ENCODE peak calls at places on chromosomes 6 and 20, in nine cellular contexts. G is AG09309; E is NCI-H2029; K is pons; I is T-cell; P is Daoy; U is fibroblast of mammary gland; O is stimulated activated naive CD8-positive, alpha-beta T cell treated with anti-CD3 and anti-CD28 coated beads, Interleukin-15, amount 100 ng/mL, for 72 hours; A is astrocyte of the spinal cord. N is an unnamed sample.

GRCh38 chr20:2575682-2576081 is 39.3 kb downstream of the TMC2 start:
- DNase-seq in P (no peak), I (no peak), E (no peak), A (no peak), G (no peak), O (no peak), K (no peak), U (no peak), N (no peak)

GRCh38 chr6:22325481-22325880 is 28.6 kb upstream of the PRL start:
- DNase-seq in K (no peak), O (no peak), I (no peak), P (no peak), A (no peak), G (no peak), E (no peak), U (no peak), N (no peak)

GRCh38 chr20:4040283-4041179 is 25.2 kb upstream of the RNF24 start:
- DNase-seq in G (no peak), E (no peak), U (peak), I (no peak), O (no peak), A (peak), K (no peak), P (no peak), N (no peak)

GRCh38 chr6:144297498-144298166 is 12.5 kb downstream of the UTRN start:
- DNase-seq in O (no peak), E (no peak), A (no peak), P (no peak), G (no peak), I (no peak), U (peak), K (no peak), N (no peak)

GRCh38 chr6:6622557-6622956 is 34.0 kb downstream of the LY86 start:
- DNase-seq in P (no peak), O (no peak), U (peak), K (no peak), E (no peak), I (no peak), G (no peak), A (no peak), N (no peak)

GRCh38 chr6:114108119-114109002 is 137.4 kb upstream of the HDAC2 start:
- DNase-seq in K (peak), I (no peak), E (peak), U (peak), G (peak), P (peak), O (no peak), A (peak), N (no peak)

GRCh38 chr6:89711801-89712200 is 73.3 kb upstream of the LYRM2 start:
- DNase-seq in O (no peak), I (no peak), E (no peak), U (no peak), A (peak), P (no peak), K (no peak), G (no peak), N (no peak)

GRCh38 chr20:51382111-51382985 is 160.2 kb downstream of the NFATC2 start:
- DNase-seq in P (no peak), K (no peak), I (no peak), E (no peak), A (no peak), O (no peak), U (no peak), G (no peak), N (no peak)

GRCh38 chr6:105620878-105621277 is 218.0 kb upstream of the PREP start:
- DNase-seq in I (no peak), K (no peak), P (no peak), A (peak), O (no peak), G (no peak), E (no peak), U (peak), N (no peak)

GRCh38 chr20:5829241-5829809 is 79.1 kb downstream of the SHLD1 start:
- DNase-seq in K (no peak), I (no peak), U (no peak), P (no peak), O (no peak), G (no peak), A (no peak), E (no peak), N (no peak)

GRCh38 chr6:121794630-121795029 is 359.2 kb downstream of the GJA1 start:
- DNase-seq in A (peak), U (peak), G (peak), O (no peak), I (no peak), E (no peak), K (no peak), P (peak), N (no peak)

GRCh38 chr20:8464368-8464767 is 332.3 kb downstream of the PLCB1 start:
- DNase-seq in O (no peak), G (no peak), K (no peak), P (peak), A (peak), E (no peak), U (peak), I (no peak), N (no peak)

GRCh38 chr6:75855047-75855446 is 106.0 kb downstream of the MYO6 start:
- DNase-seq in E (peak), K (peak), A (peak), G (peak), P (peak), I (peak), O (no peak), U (peak), N (no peak)

GRCh38 chr6:1075880-1076279 is 236.0 kb upstream of the FOXQ1 start:
- DNase-seq in I (no peak), K (no peak), O (no peak), U (no peak), P (no peak), A (no peak), G (no peak), E (no peak), N (no peak)

GRCh38 chr6:101422811-101423210 is 29.3 kb downstream of the GRIK2 start:
- DNase-seq in G (no peak), A (no peak), I (no peak), U (no peak), E (no peak), O (no peak), P (no peak), K (no peak), N (no peak)

GRCh38 chr6:127914240-127914639 is 13.4 kb upstream of the THEMIS start:
- DNase-seq in G (no peak), P (no peak), E (no peak), A (no peak), K (no peak), I (no peak), O (no peak), U (no peak), N (no peak)

GRCh38 chr6:52839124-52840055 is 1.2 kb downstream of the GSTA5 start:
- DNase-seq in I (peak), P (peak), G (no peak), E (peak), U (peak), A (peak), K (peak), O (peak), N (peak)

GRCh38 chr20:43022568-43022967 is 167.1 kb downstream of the PTPRT start:
- DNase-seq in K (no peak), G (no peak), P (no peak), I (no peak), U (no peak), O (no peak), E (no peak), A (no peak), N (no peak)

GRCh38 chr20:22385602-22386299 is 198.6 kb downstream of the FOXA2 start:
- DNase-seq in P (no peak), A (no peak), I (no peak), G (no peak), O (no peak), E (no peak), U (no peak), K (peak), N (no peak)

GRCh38 chr6:148448371-148449010 is 105.9 kb downstream of the SASH1 start:
- DNase-seq in U (no peak), K (no peak), I (no peak), G (no peak), P (no peak), E (no peak), A (no peak), O (peak), N (no peak)

GRCh38 chr6:132768051-132768517 is 10.4 kb upstream of the VNN2 start:
- DNase-seq in A (no peak), U (peak), K (peak), E (no peak), I (no peak), G (no peak), P (peak), O (peak), N (no peak)

GRCh38 chr6:133553652-133554051 is 312.5 kb downstream of the EYA4 start:
- DNase-seq in A (peak), O (peak), E (no peak), U (peak), G (peak), I (no peak), K (peak), P (peak), N (no peak)

GRCh38 chr6:69343856-69344255 is 453.0 kb downstream of the LMBRD1 start:
- DNase-seq in G (no peak), U (no peak), P (no peak), I (no peak), K (peak), E (no peak), O (no peak), A (peak), N (no peak)

GRCh38 chr20:21125072-21125848 is 622 bp upstream of the KIZ start:
- DNase-seq in I (no peak), U (peak), E (peak), P (peak), O (no peak), A (no peak), G (no peak), K (peak), N (no peak)

GRCh38 chr6:169982461-169983386 is 231.3 kb downstream of the ERMARD start:
- DNase-seq in U (no peak), O (no peak), I (no peak), K (no peak), E (no peak), P (no peak), A (no peak), G (no peak), N (no peak)

GRCh38 chr20:9200620-9201019 is 131.7 kb downstream of the PLCB4 start:
- DNase-seq in E (no peak), U (peak), K (no peak), P (peak), A (peak), G (peak), I (no peak), O (no peak), N (no peak)

GRCh38 chr20:45969712-45970634 is 2.0 kb downstream of the ZNF335 start:
- DNase-seq in K (peak), P (peak), O (no peak), E (no peak), G (no peak), A (peak), I (no peak), U (peak), N (no peak)

GRCh38 chr6:108793449-108794134 is 54.6 kb upstream of the ARMC2 start:
- DNase-seq in G (no peak), P (no peak), E (no peak), U (no peak), K (no peak), I (no peak), A (no peak), O (no peak), N (no peak)

GRCh38 chr20:42204261-42204660 is 586.1 kb upstream of the CHD6 start:
- DNase-seq in A (no peak), G (no peak), I (no peak), K (peak), E (no peak), O (no peak), P (no peak), U (no peak), N (no peak)

GRCh38 chr6:33205172-33206026 is 944 bp downstream of the HSD17B8 start:
- DNase-seq in G (no peak), I (no peak), E (no peak), O (peak), U (peak), P (peak), K (no peak), A (peak), N (no peak)

GRCh38 chr6:7086488-7086887 is 21.3 kb upstream of the RREB1 start:
- DNase-seq in G (no peak), K (peak), P (peak), I (peak), O (no peak), U (peak), A (peak), E (no peak), N (no peak)

N was measured in effector memory CD8-positive, alpha-beta T cell.